ENCODE peak calls at places on chromosomes 6 and 20, in ten cellular contexts. D, O, L, Z, K, G, Y, H, C and R are unnamed samples.

GRCh38 chr6:1603708-1604346 is 5.9 kb upstream of the FOXC1 start:
- DNase-seq in O (no peak), K (no peak), C (no peak), D (no peak), G (no peak), Z (no peak), Y (no peak), L (no peak), H (no peak), R (no peak)

GRCh38 chr6:35903679-35904078 is 17.2 kb downstream of the SRPK1 start:
- DNase-seq in Z (no peak), H (no peak), K (no peak), Y (no peak), D (no peak), G (no peak), C (no peak), L (no peak), O (no peak), R (no peak)

GRCh38 chr6:22248513-22249308 is 48.1 kb downstream of the PRL start:
- DNase-seq in Y (no peak), C (peak), L (no peak), H (peak), Z (no peak), K (peak), D (no peak), G (peak), O (no peak), R (no peak)

GRCh38 chr6:108464506-108465084 is 96.1 kb upstream of the FOXO3 start:
- DNase-seq in H (no peak), O (no peak), L (no peak), G (peak), Z (no peak), K (peak), Y (no peak), D (no peak), C (no peak), R (peak)

GRCh38 chr6:112065426-112065986 is 11.6 kb downstream of the CCN6 start:
- DNase-seq in C (no peak), H (no peak), K (no peak), O (no peak), L (no peak), Y (no peak), G (no peak), Z (no peak), D (no peak), R (no peak)

GRCh38 chr6:154257074-154257473 is 99.5 kb downstream of the IPCEF1 start:
- DNase-seq in H (peak), Y (no peak), K (no peak), G (no peak), C (no peak), Z (no peak), L (no peak), D (no peak), O (no peak), R (no peak)

GRCh38 chr6:139711714-139712585 is 337.5 kb upstream of the CITED2 start:
- DNase-seq in G (peak), K (peak), O (no peak), H (peak), Z (no peak), D (no peak), L (no peak), Y (no peak), C (peak), R (peak)

GRCh38 chr6:133767571-133767970 is 121.3 kb upstream of the TCF21 start:
- DNase-seq in C (no peak), Z (no peak), H (peak), D (no peak), Y (no peak), G (peak), K (no peak), L (no peak), O (no peak), R (no peak)

GRCh38 chr6:2738373-2738979 is 12.2 kb downstream of the MYLK4 start:
- DNase-seq in L (peak), H (peak), Z (no peak), G (peak), D (no peak), C (peak), Y (peak), O (peak), K (peak), R (peak)

GRCh38 chr6:53487080-53487479 is 57.8 kb downstream of the GCLC start:
- DNase-seq in Y (no peak), H (no peak), L (no peak), O (no peak), D (no peak), Z (no peak), C (no peak), G (peak), K (no peak), R (no peak)

GRCh38 chr6:30263734-30264133 is 50.5 kb upstream of the TRIM26 start:
- DNase-seq in L (no peak), C (peak), K (peak), O (no peak), H (peak), D (no peak), Z (no peak), Y (no peak), G (peak), R (peak)

GRCh38 chr20:577167-577791 is 32.8 kb downstream of the TCF15 start:
- DNase-seq in O (no peak), D (no peak), L (no peak), H (peak), G (peak), Z (no peak), Y (no peak), K (peak), C (no peak), R (no peak)
- TF ChIP-seq CTCF in O (no peak), D (peak), L (no peak), H (peak), G (peak), Z (no peak), Y (no peak), K (peak), C (peak), R (peak)

GRCh38 chr6:5766260-5766659 is 240.5 kb downstream of the NRN1 start:
- DNase-seq in Y (no peak), D (no peak), G (no peak), H (no peak), L (no peak), K (no peak), C (no peak), Z (no peak), O (no peak), R (no peak)
- TF ChIP-seq CTCF in Y (no peak), D (peak), G (peak), H (peak), L (no peak), K (peak), C (peak), Z (no peak), O (no peak), R (peak)

GRCh38 chr20:2237059-2237458 is 58.7 kb upstream of the TGM3 start:
- DNase-seq in L (no peak), Y (no peak), Z (peak), K (peak), O (no peak), C (peak), H (peak), D (no peak), G (peak), R (peak)
- TF ChIP-seq CTCF in L (no peak), Y (no peak), Z (no peak), K (peak), O (no peak), C (no peak), H (peak), D (peak), G (peak), R (peak)

GRCh38 chr6:167996424-167997199 is 859 bp upstream of the KIF25 start:
- DNase-seq in K (no peak), L (no peak), Z (no peak), C (no peak), O (no peak), G (no peak), D (peak), H (no peak), Y (no peak), R (no peak)
- TF ChIP-seq CTCF in K (no peak), L (no peak), Z (no peak), C (peak), O (no peak), G (no peak), D (peak), H (no peak), Y (no peak), R (no peak)

GRCh38 chr20:43988867-43989266 is 74.2 kb downstream of the TOX2 start:
- DNase-seq in H (peak), K (no peak), Y (no peak), G (peak), C (peak), D (no peak), Z (no peak), O (no peak), L (no peak), R (peak)
- TF ChIP-seq CTCF in H (peak), K (no peak), Y (no peak), G (no peak), C (peak), D (no peak), Z (no peak), O (no peak), L (no peak), R (peak)

DNA sequence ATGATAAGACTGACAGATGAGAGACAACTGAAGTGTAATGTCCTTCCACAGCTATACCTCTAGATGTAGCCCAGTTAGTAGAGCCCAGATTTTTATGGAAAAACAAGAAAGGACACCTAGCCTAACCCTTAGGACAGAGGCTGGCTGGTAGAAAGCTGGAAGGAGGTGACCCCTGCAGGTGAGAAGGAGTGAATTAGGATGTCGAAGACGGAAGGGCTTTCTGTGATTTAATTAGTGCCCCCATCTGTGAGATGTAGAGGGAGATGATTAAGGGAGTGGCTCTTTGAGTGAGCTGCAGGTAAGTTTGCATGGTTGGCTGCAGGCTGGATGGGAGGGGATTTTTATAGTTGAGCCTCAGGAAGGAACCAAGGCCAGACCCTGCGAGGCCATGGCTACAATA is 82.8 kb downstream of the GFRA4 start:
- DNase-seq in Y (no peak), C (no peak), H (no peak), Z (no peak), G (no peak), D (no peak), O (no peak), L (no peak), K (no peak), R (no peak)
- TF ChIP-seq CTCF in Y (no peak), C (no peak), H (no peak), Z (no peak), G (no peak), D (peak), O (no peak), L (no peak), K (no peak), R (no peak)

GRCh38 chr20:44942264-44942973 is 17.8 kb downstream of the TOMM34 start:
- DNase-seq in Y (no peak), C (no peak), O (no peak), Z (no peak), H (peak), D (no peak), L (no peak), G (no peak), K (no peak), R (no peak)
- TF ChIP-seq CTCF in Y (no peak), C (peak), O (no peak), Z (no peak), H (peak), D (peak), L (no peak), G (no peak), K (no peak), R (peak)

GRCh38 chr6:64737418-64737817 is 969.6 kb downstream of the EYS start:
- DNase-seq in H (no peak), K (peak), O (no peak), Y (no peak), D (no peak), G (peak), Z (no peak), C (no peak), L (no peak), R (no peak)

GRCh38 chr6:64736421-64736950 is 970.5 kb downstream of the EYS start:
- DNase-seq in Y (no peak), O (no peak), H (no peak), L (no peak), Z (no peak), D (no peak), G (no peak), C (no peak), K (peak), R (no peak)

GRCh38 chr6:64729522-64729921 is 977.5 kb downstream of the EYS start:
- DNase-seq in C (no peak), Y (no peak), L (no peak), O (no peak), K (no peak), G (no peak), D (no peak), H (no peak), Z (no peak), R (no peak)

GRCh38 chr6:64733433-64733832 is 973.6 kb downstream of the EYS start:
- DNase-seq in H (no peak), C (no peak), D (no peak), Y (no peak), Z (no peak), O (no peak), G (no peak), L (no peak), K (no peak), R (no peak)

GRCh38 chr6:64732888-64733287 is 974.1 kb downstream of the EYS start:
- DNase-seq in L (no peak), C (no peak), G (peak), H (no peak), D (no peak), Z (no peak), Y (no peak), O (no peak), K (peak), R (no peak)
- TF ChIP-seq CTCF in L (no peak), C (peak), G (no peak), H (no peak), D (peak), Z (no peak), Y (no peak), O (no peak), K (peak), R (no peak)

DNA sequence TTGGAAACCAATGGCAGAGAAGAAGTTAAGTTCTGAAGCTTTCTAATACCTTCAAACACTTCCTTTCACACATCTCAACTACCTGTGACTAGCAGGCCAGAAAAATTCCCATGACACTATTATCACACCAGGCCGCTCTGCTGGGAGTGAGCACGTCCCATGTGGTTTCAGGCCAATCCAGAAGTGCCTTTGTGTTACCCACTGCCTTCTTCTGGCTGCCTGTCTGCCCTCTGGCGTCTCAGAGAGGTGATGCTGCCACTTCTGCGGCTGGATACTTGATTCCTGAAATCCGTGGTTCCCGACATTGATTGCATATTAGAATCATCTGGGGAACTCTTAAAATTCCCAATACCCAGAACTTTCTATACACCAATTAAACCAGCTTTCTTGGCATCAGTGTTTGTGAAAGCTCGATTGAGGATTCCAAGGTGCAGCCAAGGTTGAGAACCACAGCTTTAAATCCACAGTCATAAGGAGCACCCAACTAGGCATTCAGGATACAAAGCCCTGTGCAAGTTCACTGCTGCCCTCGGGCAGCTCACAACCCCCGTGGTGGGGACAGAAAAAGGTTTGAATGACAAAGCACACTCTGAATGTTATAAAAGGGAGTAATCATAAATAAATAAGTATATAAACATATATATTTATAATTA is 65.6 kb downstream of the STMND1 start:
- DNase-seq in C (peak), G (peak), O (no peak), D (peak), K (peak), L (no peak), Y (no peak), H (peak), Z (no peak), R (peak)
- TF ChIP-seq CTCF in C (peak), G (peak), O (no peak), D (peak), K (peak), L (no peak), Y (no peak), H (peak), Z (no peak), R (peak)

GRCh38 chr6:119521251-119521650 is 171.7 kb upstream of the MAN1A1 start:
- DNase-seq in O (no peak), K (no peak), D (no peak), Y (no peak), Z (no peak), L (no peak), H (no peak), G (no peak), C (no peak), R (no peak)

GRCh38 chr6:119524410-119524809 is 174.8 kb upstream of the MAN1A1 start:
- DNase-seq in C (no peak), K (no peak), D (no peak), O (no peak), L (no peak), Z (no peak), G (no peak), H (no peak), Y (no peak), R (no peak)

GRCh38 chr6:119523546-119523945 is 174.0 kb upstream of the MAN1A1 start:
- DNase-seq in Z (no peak), C (no peak), O (no peak), D (no peak), L (no peak), G (no peak), H (no peak), K (no peak), Y (no peak), R (no peak)

GRCh38 chr6:119526609-119527605 is 177.3 kb upstream of the MAN1A1 start:
- DNase-seq in C (no peak), Z (no peak), O (no peak), H (no peak), L (no peak), K (no peak), D (no peak), Y (no peak), G (peak), R (no peak)
- TF ChIP-seq CTCF in C (peak), Z (no peak), O (no peak), H (no peak), L (no peak), K (no peak), D (no peak), Y (no peak), G (peak), R (no peak)